ENCODE peak calls at places on chromosomes 7 and 10, in seven cellular contexts. One of them, this sample, is unnamed.

GRCh38 chr7:140525741-140526140 is 46.4 kb upstream of the MKRN1 start:
- DNase-seq in endothelial cell of umbilical vein: no peak
- DNase-seq in stimulated activated naive B cell treated with anti-CD40 and anti-IgM and Interleukin-4, amounts not matched to agents 10 μg/mL and 1 μg/mL and 100 μg/mL, for 72 hours: no peak
- DNase-seq in Right ventricle myocardium superior: peak
- DNase-seq in NCI-H1092: no peak
- DNase-seq in NCI-H2081 treated with DMSO at 0.1 percent for 48 hours: no peak
- DNase-seq in NCI-H1436 treated with DMSO at 0.1 percent for 48 hours: no peak
- DNase-seq in this sample: peak

GRCh38 chr7:40757097-40757496 is 622.3 kb downstream of the SUGCT start:
- DNase-seq in NCI-H2081 treated with DMSO at 0.1 percent for 48 hours: no peak
- DNase-seq in Right ventricle myocardium superior: no peak
- DNase-seq in NCI-H1092: no peak
- DNase-seq in NCI-H1436 treated with DMSO at 0.1 percent for 48 hours: no peak
- DNase-seq in endothelial cell of umbilical vein: no peak
- DNase-seq in stimulated activated naive B cell treated with anti-CD40 and anti-IgM and Interleukin-4, amounts not matched to agents 10 μg/mL and 1 μg/mL and 100 μg/mL, for 72 hours: no peak
- DNase-seq in this sample: no peak

GRCh38 chr7:101708223-101708622 is 79.1 kb upstream of the MYL10 start:
- DNase-seq in stimulated activated naive B cell treated with anti-CD40 and anti-IgM and Interleukin-4, amounts not matched to agents 10 μg/mL and 1 μg/mL and 100 μg/mL, for 72 hours: no peak
- DNase-seq in endothelial cell of umbilical vein: no peak
- DNase-seq in NCI-H1092: no peak
- DNase-seq in NCI-H2081 treated with DMSO at 0.1 percent for 48 hours: no peak
- DNase-seq in Right ventricle myocardium superior: no peak
- DNase-seq in NCI-H1436 treated with DMSO at 0.1 percent for 48 hours: no peak
- DNase-seq in this sample: no peak

GRCh38 chr10:114304017-114304565 is 65.0 kb downstream of the VWA2 start:
- DNase-seq in NCI-H2081 treated with DMSO at 0.1 percent for 48 hours: peak
- DNase-seq in NCI-H1092: peak
- DNase-seq in endothelial cell of umbilical vein: peak
- DNase-seq in stimulated activated naive B cell treated with anti-CD40 and anti-IgM and Interleukin-4, amounts not matched to agents 10 μg/mL and 1 μg/mL and 100 μg/mL, for 72 hours: peak
- DNase-seq in NCI-H1436 treated with DMSO at 0.1 percent for 48 hours: no peak
- DNase-seq in Right ventricle myocardium superior: peak
- DNase-seq in this sample: peak

GRCh38 chr7:22876986-22877729 is 54.5 kb upstream of the TOMM7 start:
- DNase-seq in NCI-H1436 treated with DMSO at 0.1 percent for 48 hours: no peak
- DNase-seq in stimulated activated naive B cell treated with anti-CD40 and anti-IgM and Interleukin-4, amounts not matched to agents 10 μg/mL and 1 μg/mL and 100 μg/mL, for 72 hours: no peak
- DNase-seq in NCI-H1092: no peak
- DNase-seq in Right ventricle myocardium superior: no peak
- DNase-seq in NCI-H2081 treated with DMSO at 0.1 percent for 48 hours: no peak
- DNase-seq in endothelial cell of umbilical vein: no peak
- DNase-seq in this sample: no peak

GRCh38 chr7:31883761-31884164 is 186.4 kb downstream of the PDE1C start:
- DNase-seq in Right ventricle myocardium superior: no peak
- DNase-seq in endothelial cell of umbilical vein: peak
- DNase-seq in NCI-H2081 treated with DMSO at 0.1 percent for 48 hours: no peak
- DNase-seq in NCI-H1436 treated with DMSO at 0.1 percent for 48 hours: no peak
- DNase-seq in NCI-H1092: no peak
- DNase-seq in stimulated activated naive B cell treated with anti-CD40 and anti-IgM and Interleukin-4, amounts not matched to agents 10 μg/mL and 1 μg/mL and 100 μg/mL, for 72 hours: no peak
- DNase-seq in this sample: peak

GRCh38 chr10:15293862-15294835 is 76.9 kb downstream of the FAM171A1 start:
- DNase-seq in NCI-H1092: no peak
- DNase-seq in Right ventricle myocardium superior: no peak
- DNase-seq in endothelial cell of umbilical vein: peak
- DNase-seq in NCI-H1436 treated with DMSO at 0.1 percent for 48 hours: no peak
- DNase-seq in stimulated activated naive B cell treated with anti-CD40 and anti-IgM and Interleukin-4, amounts not matched to agents 10 μg/mL and 1 μg/mL and 100 μg/mL, for 72 hours: no peak
- DNase-seq in NCI-H2081 treated with DMSO at 0.1 percent for 48 hours: no peak
- DNase-seq in this sample: peak

GRCh38 chr10:91210014-91210413 is 10.4 kb upstream of the PCGF5 start:
- DNase-seq in stimulated activated naive B cell treated with anti-CD40 and anti-IgM and Interleukin-4, amounts not matched to agents 10 μg/mL and 1 μg/mL and 100 μg/mL, for 72 hours: no peak
- DNase-seq in NCI-H1092: peak
- DNase-seq in NCI-H2081 treated with DMSO at 0.1 percent for 48 hours: peak
- DNase-seq in NCI-H1436 treated with DMSO at 0.1 percent for 48 hours: no peak
- DNase-seq in Right ventricle myocardium superior: no peak
- DNase-seq in endothelial cell of umbilical vein: no peak
- DNase-seq in this sample: no peak

GRCh38 chr10:111370101-111370500 is 293.3 kb downstream of the ADRA2A start:
- DNase-seq in NCI-H1092: no peak
- DNase-seq in stimulated activated naive B cell treated with anti-CD40 and anti-IgM and Interleukin-4, amounts not matched to agents 10 μg/mL and 1 μg/mL and 100 μg/mL, for 72 hours: no peak
- DNase-seq in endothelial cell of umbilical vein: no peak
- DNase-seq in NCI-H2081 treated with DMSO at 0.1 percent for 48 hours: no peak
- DNase-seq in NCI-H1436 treated with DMSO at 0.1 percent for 48 hours: no peak
- DNase-seq in Right ventricle myocardium superior: no peak
- DNase-seq in this sample: peak

GRCh38 chr7:98661607-98662006 is 44.5 kb downstream of the NPTX2 start:
- DNase-seq in endothelial cell of umbilical vein: no peak
- DNase-seq in NCI-H2081 treated with DMSO at 0.1 percent for 48 hours: no peak
- DNase-seq in stimulated activated naive B cell treated with anti-CD40 and anti-IgM and Interleukin-4, amounts not matched to agents 10 μg/mL and 1 μg/mL and 100 μg/mL, for 72 hours: no peak
- DNase-seq in NCI-H1092: no peak
- DNase-seq in Right ventricle myocardium superior: no peak
- DNase-seq in NCI-H1436 treated with DMSO at 0.1 percent for 48 hours: no peak
- DNase-seq in this sample: no peak

GRCh38 chr10:131314799-131315198 is 3.3 kb upstream of the TCERG1L start:
- DNase-seq in Right ventricle myocardium superior: no peak
- DNase-seq in NCI-H2081 treated with DMSO at 0.1 percent for 48 hours: no peak
- DNase-seq in endothelial cell of umbilical vein: no peak
- DNase-seq in stimulated activated naive B cell treated with anti-CD40 and anti-IgM and Interleukin-4, amounts not matched to agents 10 μg/mL and 1 μg/mL and 100 μg/mL, for 72 hours: no peak
- DNase-seq in NCI-H1436 treated with DMSO at 0.1 percent for 48 hours: no peak
- DNase-seq in NCI-H1092: no peak
- DNase-seq in this sample: no peak

GRCh38 chr7:151080091-151080521 is 503 bp downstream of the FASTK start:
- DNase-seq in stimulated activated naive B cell treated with anti-CD40 and anti-IgM and Interleukin-4, amounts not matched to agents 10 μg/mL and 1 μg/mL and 100 μg/mL, for 72 hours: no peak
- DNase-seq in NCI-H1436 treated with DMSO at 0.1 percent for 48 hours: no peak
- DNase-seq in NCI-H2081 treated with DMSO at 0.1 percent for 48 hours: no peak
- DNase-seq in Right ventricle myocardium superior: peak
- DNase-seq in NCI-H1092: no peak
- DNase-seq in endothelial cell of umbilical vein: no peak
- DNase-seq in this sample: peak

GRCh38 chr10:35007858-35008301 is 82.3 kb downstream of the CUL2 start:
- DNase-seq in NCI-H2081 treated with DMSO at 0.1 percent for 48 hours: no peak
- DNase-seq in endothelial cell of umbilical vein: no peak
- DNase-seq in stimulated activated naive B cell treated with anti-CD40 and anti-IgM and Interleukin-4, amounts not matched to agents 10 μg/mL and 1 μg/mL and 100 μg/mL, for 72 hours: no peak
- DNase-seq in Right ventricle myocardium superior: no peak
- DNase-seq in NCI-H1092: no peak
- DNase-seq in NCI-H1436 treated with DMSO at 0.1 percent for 48 hours: no peak
- DNase-seq in this sample: no peak

GRCh38 chr10:75211007-75211735 is 575 bp downstream of the VDAC2 start:
- DNase-seq in NCI-H1436 treated with DMSO at 0.1 percent for 48 hours: no peak
- DNase-seq in NCI-H2081 treated with DMSO at 0.1 percent for 48 hours: no peak
- DNase-seq in endothelial cell of umbilical vein: peak
- DNase-seq in Right ventricle myocardium superior: no peak
- DNase-seq in stimulated activated naive B cell treated with anti-CD40 and anti-IgM and Interleukin-4, amounts not matched to agents 10 μg/mL and 1 μg/mL and 100 μg/mL, for 72 hours: peak
- DNase-seq in NCI-H1092: no peak
- DNase-seq in this sample: peak

GRCh38 chr7:100171087-100171681 is 2.8 kb upstream of the GAL3ST4 start:
- DNase-seq in endothelial cell of umbilical vein: no peak
- DNase-seq in stimulated activated naive B cell treated with anti-CD40 and anti-IgM and Interleukin-4, amounts not matched to agents 10 μg/mL and 1 μg/mL and 100 μg/mL, for 72 hours: no peak
- DNase-seq in NCI-H1092: no peak
- DNase-seq in NCI-H2081 treated with DMSO at 0.1 percent for 48 hours: no peak
- DNase-seq in NCI-H1436 treated with DMSO at 0.1 percent for 48 hours: no peak
- DNase-seq in Right ventricle myocardium superior: no peak
- DNase-seq in this sample: peak

GRCh38 chr7:55556492-55556891 is 15.8 kb downstream of the VOPP1 start:
- DNase-seq in NCI-H2081 treated with DMSO at 0.1 percent for 48 hours: no peak
- DNase-seq in endothelial cell of umbilical vein: no peak
- DNase-seq in stimulated activated naive B cell treated with anti-CD40 and anti-IgM and Interleukin-4, amounts not matched to agents 10 μg/mL and 1 μg/mL and 100 μg/mL, for 72 hours: no peak
- DNase-seq in Right ventricle myocardium superior: no peak
- DNase-seq in NCI-H1436 treated with DMSO at 0.1 percent for 48 hours: no peak
- DNase-seq in NCI-H1092: no peak
- DNase-seq in this sample: no peak

GRCh38 chr7:27686315-27686714 is 23.6 kb upstream of the HIBADH start:
- DNase-seq in endothelial cell of umbilical vein: peak
- DNase-seq in stimulated activated naive B cell treated with anti-CD40 and anti-IgM and Interleukin-4, amounts not matched to agents 10 μg/mL and 1 μg/mL and 100 μg/mL, for 72 hours: no peak
- DNase-seq in NCI-H1436 treated with DMSO at 0.1 percent for 48 hours: no peak
- DNase-seq in NCI-H1092: no peak
- DNase-seq in NCI-H2081 treated with DMSO at 0.1 percent for 48 hours: no peak
- DNase-seq in Right ventricle myocardium superior: no peak
- DNase-seq in this sample: no peak

GRCh38 chr10:21363753-21364104 is 161.8 kb downstream of the SKIDA1 start:
- DNase-seq in NCI-H1092: no peak
- DNase-seq in Right ventricle myocardium superior: no peak
- DNase-seq in endothelial cell of umbilical vein: no peak
- DNase-seq in stimulated activated naive B cell treated with anti-CD40 and anti-IgM and Interleukin-4, amounts not matched to agents 10 μg/mL and 1 μg/mL and 100 μg/mL, for 72 hours: no peak
- DNase-seq in NCI-H2081 treated with DMSO at 0.1 percent for 48 hours: no peak
- DNase-seq in NCI-H1436 treated with DMSO at 0.1 percent for 48 hours: no peak
- DNase-seq in this sample: no peak

GRCh38 chr10:95304463-95304862 is 13.7 kb upstream of the PDLIM1 start:
- DNase-seq in NCI-H1436 treated with DMSO at 0.1 percent for 48 hours: no peak
- DNase-seq in stimulated activated naive B cell treated with anti-CD40 and anti-IgM and Interleukin-4, amounts not matched to agents 10 μg/mL and 1 μg/mL and 100 μg/mL, for 72 hours: no peak
- DNase-seq in NCI-H1092: no peak
- DNase-seq in endothelial cell of umbilical vein: no peak
- DNase-seq in NCI-H2081 treated with DMSO at 0.1 percent for 48 hours: no peak
- DNase-seq in Right ventricle myocardium superior: no peak
- DNase-seq in this sample: no peak

GRCh38 chr10:99916776-99917175 is 93.0 kb downstream of the DNMBP start:
- DNase-seq in NCI-H1092: no peak
- DNase-seq in endothelial cell of umbilical vein: no peak
- DNase-seq in NCI-H2081 treated with DMSO at 0.1 percent for 48 hours: no peak
- DNase-seq in stimulated activated naive B cell treated with anti-CD40 and anti-IgM and Interleukin-4, amounts not matched to agents 10 μg/mL and 1 μg/mL and 100 μg/mL, for 72 hours: no peak
- DNase-seq in Right ventricle myocardium superior: no peak
- DNase-seq in NCI-H1436 treated with DMSO at 0.1 percent for 48 hours: no peak
- DNase-seq in this sample: no peak

GRCh38 chr7:74289660-74290589 is 718 bp downstream of the CLIP2 start:
- DNase-seq in Right ventricle myocardium superior: peak
- DNase-seq in NCI-H2081 treated with DMSO at 0.1 percent for 48 hours: no peak
- DNase-seq in stimulated activated naive B cell treated with anti-CD40 and anti-IgM and Interleukin-4, amounts not matched to agents 10 μg/mL and 1 μg/mL and 100 μg/mL, for 72 hours: peak
- DNase-seq in endothelial cell of umbilical vein: no peak
- DNase-seq in NCI-H1436 treated with DMSO at 0.1 percent for 48 hours: no peak
- DNase-seq in NCI-H1092: no peak
- DNase-seq in this sample: peak

GRCh38 chr7:139034855-139035587 is 821 bp downstream of the ZC3HAV1L start:
- DNase-seq in endothelial cell of umbilical vein: peak
- DNase-seq in NCI-H2081 treated with DMSO at 0.1 percent for 48 hours: no peak
- DNase-seq in NCI-H1436 treated with DMSO at 0.1 percent for 48 hours: no peak
- DNase-seq in Right ventricle myocardium superior: peak
- DNase-seq in NCI-H1092: peak
- DNase-seq in stimulated activated naive B cell treated with anti-CD40 and anti-IgM and Interleukin-4, amounts not matched to agents 10 μg/mL and 1 μg/mL and 100 μg/mL, for 72 hours: peak
- DNase-seq in this sample: no peak

GRCh38 chr7:151380199-151381082 is 29.4 kb downstream of the WDR86 start:
- DNase-seq in NCI-H2081 treated with DMSO at 0.1 percent for 48 hours: no peak
- DNase-seq in NCI-H1092: no peak
- DNase-seq in NCI-H1436 treated with DMSO at 0.1 percent for 48 hours: no peak
- DNase-seq in endothelial cell of umbilical vein: no peak
- DNase-seq in Right ventricle myocardium superior: no peak
- DNase-seq in stimulated activated naive B cell treated with anti-CD40 and anti-IgM and Interleukin-4, amounts not matched to agents 10 μg/mL and 1 μg/mL and 100 μg/mL, for 72 hours: no peak
- DNase-seq in this sample: no peak

GRCh38 chr10:43395571-43396060 is 13.4 kb downstream of the HNRNPF start:
- DNase-seq in NCI-H2081 treated with DMSO at 0.1 percent for 48 hours: no peak
- DNase-seq in NCI-H1092: no peak
- DNase-seq in Right ventricle myocardium superior: no peak
- DNase-seq in NCI-H1436 treated with DMSO at 0.1 percent for 48 hours: no peak
- DNase-seq in endothelial cell of umbilical vein: peak
- DNase-seq in stimulated activated naive B cell treated with anti-CD40 and anti-IgM and Interleukin-4, amounts not matched to agents 10 μg/mL and 1 μg/mL and 100 μg/mL, for 72 hours: no peak
- DNase-seq in this sample: no peak

GRCh38 chr7:117672433-117672832 is 192.6 kb downstream of the CFTR start:
- DNase-seq in endothelial cell of umbilical vein: no peak
- DNase-seq in NCI-H1092: peak
- DNase-seq in NCI-H2081 treated with DMSO at 0.1 percent for 48 hours: no peak
- DNase-seq in Right ventricle myocardium superior: no peak
- DNase-seq in stimulated activated naive B cell treated with anti-CD40 and anti-IgM and Interleukin-4, amounts not matched to agents 10 μg/mL and 1 μg/mL and 100 μg/mL, for 72 hours: no peak
- DNase-seq in NCI-H1436 treated with DMSO at 0.1 percent for 48 hours: no peak
- DNase-seq in this sample: no peak

GRCh38 chr10:9294865-9295264 is 1240.4 kb downstream of the GATA3 start:
- DNase-seq in NCI-H1092: no peak
- DNase-seq in endothelial cell of umbilical vein: no peak
- DNase-seq in NCI-H2081 treated with DMSO at 0.1 percent for 48 hours: no peak
- DNase-seq in Right ventricle myocardium superior: no peak
- DNase-seq in stimulated activated naive B cell treated with anti-CD40 and anti-IgM and Interleukin-4, amounts not matched to agents 10 μg/mL and 1 μg/mL and 100 μg/mL, for 72 hours: no peak
- DNase-seq in NCI-H1436 treated with DMSO at 0.1 percent for 48 hours: no peak
- DNase-seq in this sample: no peak

GRCh38 chr10:10685566-10685965 is 332.1 kb upstream of the CELF2 start:
- DNase-seq in stimulated activated naive B cell treated with anti-CD40 and anti-IgM and Interleukin-4, amounts not matched to agents 10 μg/mL and 1 μg/mL and 100 μg/mL, for 72 hours: no peak
- DNase-seq in Right ventricle myocardium superior: no peak
- DNase-seq in NCI-H2081 treated with DMSO at 0.1 percent for 48 hours: no peak
- DNase-seq in NCI-H1092: no peak
- DNase-seq in endothelial cell of umbilical vein: no peak
- DNase-seq in NCI-H1436 treated with DMSO at 0.1 percent for 48 hours: no peak
- DNase-seq in this sample: no peak

GRCh38 chr7:27066148-27066547 is 29.7 kb downstream of the HOXA1 start:
- DNase-seq in NCI-H1436 treated with DMSO at 0.1 percent for 48 hours: no peak
- DNase-seq in NCI-H2081 treated with DMSO at 0.1 percent for 48 hours: no peak
- DNase-seq in endothelial cell of umbilical vein: peak
- DNase-seq in stimulated activated naive B cell treated with anti-CD40 and anti-IgM and Interleukin-4, amounts not matched to agents 10 μg/mL and 1 μg/mL and 100 μg/mL, for 72 hours: no peak
- DNase-seq in Right ventricle myocardium superior: no peak
- DNase-seq in NCI-H1092: no peak
- DNase-seq in this sample: peak

GRCh38 chr10:43304079-43304686 is 37.3 kb upstream of the RASGEF1A start:
- DNase-seq in endothelial cell of umbilical vein: no peak
- DNase-seq in NCI-H1092: no peak
- DNase-seq in NCI-H2081 treated with DMSO at 0.1 percent for 48 hours: no peak
- DNase-seq in stimulated activated naive B cell treated with anti-CD40 and anti-IgM and Interleukin-4, amounts not matched to agents 10 μg/mL and 1 μg/mL and 100 μg/mL, for 72 hours: no peak
- DNase-seq in NCI-H1436 treated with DMSO at 0.1 percent for 48 hours: no peak
- DNase-seq in Right ventricle myocardium superior: no peak
- DNase-seq in this sample: no peak

GRCh38 chr7:122300607-122301079 is 3.9 kb downstream of the FEZF1 start:
- DNase-seq in endothelial cell of umbilical vein: no peak
- DNase-seq in Right ventricle myocardium superior: no peak
- DNase-seq in stimulated activated naive B cell treated with anti-CD40 and anti-IgM and Interleukin-4, amounts not matched to agents 10 μg/mL and 1 μg/mL and 100 μg/mL, for 72 hours: no peak
- DNase-seq in NCI-H2081 treated with DMSO at 0.1 percent for 48 hours: no peak
- DNase-seq in NCI-H1436 treated with DMSO at 0.1 percent for 48 hours: no peak
- DNase-seq in NCI-H1092: peak
- DNase-seq in this sample: no peak

GRCh38 chr10:7258948-7259523 is 151.8 kb downstream of the SFMBT2 start:
- DNase-seq in NCI-H2081 treated with DMSO at 0.1 percent for 48 hours: no peak
- DNase-seq in NCI-H1092: no peak
- DNase-seq in Right ventricle myocardium superior: peak
- DNase-seq in endothelial cell of umbilical vein: no peak
- DNase-seq in stimulated activated naive B cell treated with anti-CD40 and anti-IgM and Interleukin-4, amounts not matched to agents 10 μg/mL and 1 μg/mL and 100 μg/mL, for 72 hours: peak
- DNase-seq in NCI-H1436 treated with DMSO at 0.1 percent for 48 hours: no peak
- DNase-seq in this sample: no peak

GRCh38 chr7:40765633-40766032 is 630.8 kb downstream of the SUGCT start:
- DNase-seq in NCI-H1436 treated with DMSO at 0.1 percent for 48 hours: no peak
- DNase-seq in NCI-H2081 treated with DMSO at 0.1 percent for 48 hours: no peak
- DNase-seq in endothelial cell of umbilical vein: no peak
- DNase-seq in NCI-H1092: no peak
- DNase-seq in Right ventricle myocardium superior: no peak
- DNase-seq in stimulated activated naive B cell treated with anti-CD40 and anti-IgM and Interleukin-4, amounts not matched to agents 10 μg/mL and 1 μg/mL and 100 μg/mL, for 72 hours: no peak
- DNase-seq in this sample: no peak

GRCh38 chr7:2560175-2560695 is 1.5 kb downstream of the IQCE start:
- DNase-seq in NCI-H2081 treated with DMSO at 0.1 percent for 48 hours: no peak
- DNase-seq in NCI-H1092: no peak
- DNase-seq in stimulated activated naive B cell treated with anti-CD40 and anti-IgM and Interleukin-4, amounts not matched to agents 10 μg/mL and 1 μg/mL and 100 μg/mL, for 72 hours: no peak
- DNase-seq in endothelial cell of umbilical vein: no peak
- DNase-seq in NCI-H1436 treated with DMSO at 0.1 percent for 48 hours: no peak
- DNase-seq in Right ventricle myocardium superior: peak
- DNase-seq in this sample: peak

GRCh38 chr7:137130751-137131158 is 212.8 kb downstream of the PTN start:
- DNase-seq in NCI-H1436 treated with DMSO at 0.1 percent for 48 hours: no peak
- DNase-seq in NCI-H2081 treated with DMSO at 0.1 percent for 48 hours: no peak
- DNase-seq in stimulated activated naive B cell treated with anti-CD40 and anti-IgM and Interleukin-4, amounts not matched to agents 10 μg/mL and 1 μg/mL and 100 μg/mL, for 72 hours: no peak
- DNase-seq in endothelial cell of umbilical vein: no peak
- DNase-seq in Right ventricle myocardium superior: no peak
- DNase-seq in NCI-H1092: no peak
- DNase-seq in this sample: peak

GRCh38 chr10:71770789-71771188 is 2.5 kb downstream of the VSIR start:
- DNase-seq in NCI-H2081 treated with DMSO at 0.1 percent for 48 hours: no peak
- DNase-seq in stimulated activated naive B cell treated with anti-CD40 and anti-IgM and Interleukin-4, amounts not matched to agents 10 μg/mL and 1 μg/mL and 100 μg/mL, for 72 hours: no peak
- DNase-seq in endothelial cell of umbilical vein: no peak
- DNase-seq in NCI-H1092: no peak
- DNase-seq in Right ventricle myocardium superior: peak
- DNase-seq in NCI-H1436 treated with DMSO at 0.1 percent for 48 hours: no peak
- DNase-seq in this sample: no peak

GRCh38 chr10:110513949-110514348 is 16.2 kb downstream of the DUSP5 start:
- DNase-seq in NCI-H2081 treated with DMSO at 0.1 percent for 48 hours: no peak
- DNase-seq in NCI-H1436 treated with DMSO at 0.1 percent for 48 hours: no peak
- DNase-seq in endothelial cell of umbilical vein: no peak
- DNase-seq in Right ventricle myocardium superior: no peak
- DNase-seq in stimulated activated naive B cell treated with anti-CD40 and anti-IgM and Interleukin-4, amounts not matched to agents 10 μg/mL and 1 μg/mL and 100 μg/mL, for 72 hours: no peak
- DNase-seq in NCI-H1092: no peak
- DNase-seq in this sample: no peak

This sample was measured in GM03348.